ENCODE peak calls at places on chromosome 5, in ten cellular contexts. One of them, this sample, is unnamed.

GRCh38 chr5:109410389-109411174 is 808 bp upstream of the PJA2 start:
- DNase-seq in CD8-positive, alpha-beta memory T cell: peak; percentile 42
- DNase-seq in astrocyte: peak; percentile 62
- DNase-seq in HCT116: peak; percentile 43
- DNase-seq in hepatocyte: peak; percentile 89
- DNase-seq in IMR-90: peak; percentile 75
- DNase-seq in uterus: peak; percentile 70
- DNase-seq in PC-3: peak; percentile 67
- DNase-seq in mammary epithelial cell: peak; percentile 75
- DNase-seq in tibial nerve: peak; percentile 58
- DNase-seq in this sample: peak; percentile 73

GRCh38 chr5:179233909-179234562 is 111.2 kb downstream of the ADAMTS2 start:
- DNase-seq in mammary epithelial cell: no peak
- DNase-seq in CD8-positive, alpha-beta memory T cell: no peak
- DNase-seq in tibial nerve: no peak
- DNase-seq in PC-3: no peak
- DNase-seq in HCT116: no peak
- DNase-seq in hepatocyte: no peak
- DNase-seq in uterus: peak; percentile 12
- DNase-seq in astrocyte: no peak
- DNase-seq in IMR-90: no peak
- DNase-seq in this sample: no peak

GRCh38 chr5:122310886-122311285 is 1.2 kb upstream of the SNCAIP start:
- DNase-seq in PC-3: no peak
- DNase-seq in tibial nerve: no peak
- DNase-seq in HCT116: no peak
- DNase-seq in astrocyte: no peak
- DNase-seq in CD8-positive, alpha-beta memory T cell: no peak
- DNase-seq in hepatocyte: no peak
- DNase-seq in IMR-90: no peak
- DNase-seq in uterus: peak; percentile 27
- DNase-seq in mammary epithelial cell: no peak
- DNase-seq in this sample: no peak

GRCh38 chr5:170353011-170353890 is 35.9 kb downstream of the KCNMB1 start:
- DNase-seq in mammary epithelial cell: no peak
- DNase-seq in CD8-positive, alpha-beta memory T cell: no peak
- DNase-seq in IMR-90: no peak
- DNase-seq in HCT116: no peak
- DNase-seq in astrocyte: no peak
- DNase-seq in PC-3: no peak
- DNase-seq in tibial nerve: no peak
- DNase-seq in uterus: peak; percentile 41
- DNase-seq in hepatocyte: no peak
- DNase-seq in this sample: no peak

GRCh38 chr5:131081371-131081770 is 83.7 kb downstream of the HINT1 start:
- DNase-seq in CD8-positive, alpha-beta memory T cell: no peak
- DNase-seq in hepatocyte: no peak
- DNase-seq in mammary epithelial cell: no peak
- DNase-seq in PC-3: no peak
- DNase-seq in tibial nerve: no peak
- DNase-seq in uterus: no peak
- DNase-seq in IMR-90: peak; percentile 0
- DNase-seq in astrocyte: no peak
- DNase-seq in HCT116: no peak
- DNase-seq in this sample: no peak

GRCh38 chr5:132364319-132364718 is 5.2 kb upstream of the SLC22A5 start:
- DNase-seq in HCT116: no peak
- DNase-seq in PC-3: peak; percentile 80
- DNase-seq in astrocyte: peak; percentile 76
- DNase-seq in uterus: no peak
- DNase-seq in hepatocyte: peak; percentile 35
- DNase-seq in tibial nerve: no peak
- DNase-seq in CD8-positive, alpha-beta memory T cell: no peak
- DNase-seq in IMR-90: peak; percentile 72
- DNase-seq in mammary epithelial cell: peak; percentile 88
- DNase-seq in this sample: no peak

GRCh38 chr5:174925586-174925985 is 201.2 kb downstream of the MSX2 start:
- DNase-seq in astrocyte: no peak
- DNase-seq in PC-3: no peak
- DNase-seq in IMR-90: no peak
- DNase-seq in hepatocyte: no peak
- DNase-seq in CD8-positive, alpha-beta memory T cell: no peak
- DNase-seq in mammary epithelial cell: no peak
- DNase-seq in tibial nerve: no peak
- DNase-seq in uterus: no peak
- DNase-seq in HCT116: no peak
- DNase-seq in this sample: no peak

GRCh38 chr5:75057551-75057950 is 5.2 kb upstream of the GCNT4 start:
- DNase-seq in uterus: no peak
- DNase-seq in IMR-90: no peak
- DNase-seq in astrocyte: no peak
- DNase-seq in mammary epithelial cell: peak; percentile 24
- DNase-seq in hepatocyte: no peak
- DNase-seq in PC-3: no peak
- DNase-seq in CD8-positive, alpha-beta memory T cell: no peak
- DNase-seq in HCT116: no peak
- DNase-seq in tibial nerve: no peak
- DNase-seq in this sample: no peak

GRCh38 chr5:95070453-95070852 is 214.4 kb downstream of the MCTP1 start:
- DNase-seq in hepatocyte: no peak
- DNase-seq in astrocyte: no peak
- DNase-seq in uterus: no peak
- DNase-seq in IMR-90: no peak
- DNase-seq in HCT116: no peak
- DNase-seq in CD8-positive, alpha-beta memory T cell: no peak
- DNase-seq in tibial nerve: no peak
- DNase-seq in mammary epithelial cell: no peak
- DNase-seq in PC-3: no peak
- DNase-seq in this sample: no peak

GRCh38 chr5:14816374-14816998 is 55.1 kb downstream of the ANKH start:
- DNase-seq in PC-3: peak; percentile 63
- DNase-seq in CD8-positive, alpha-beta memory T cell: no peak
- DNase-seq in astrocyte: no peak
- DNase-seq in uterus: no peak
- DNase-seq in hepatocyte: no peak
- DNase-seq in tibial nerve: no peak
- DNase-seq in HCT116: no peak
- DNase-seq in mammary epithelial cell: peak; percentile 61
- DNase-seq in IMR-90: no peak
- DNase-seq in this sample: no peak

GRCh38 chr5:54900906-54901725 is 84.3 kb downstream of the ESM1 start:
- DNase-seq in hepatocyte: peak; percentile 69
- DNase-seq in astrocyte: peak; percentile 68
- DNase-seq in PC-3: peak; percentile 23
- DNase-seq in tibial nerve: no peak
- DNase-seq in uterus: peak; percentile 74
- DNase-seq in HCT116: no peak
- DNase-seq in CD8-positive, alpha-beta memory T cell: no peak
- DNase-seq in IMR-90: peak; percentile 93
- DNase-seq in mammary epithelial cell: peak; percentile 17
- DNase-seq in this sample: no peak

GRCh38 chr5:55021465-55021864 is 2.6 kb upstream of the GZMK start:
- DNase-seq in PC-3: no peak
- DNase-seq in HCT116: no peak
- DNase-seq in hepatocyte: no peak
- DNase-seq in CD8-positive, alpha-beta memory T cell: no peak
- DNase-seq in astrocyte: no peak
- DNase-seq in IMR-90: no peak
- DNase-seq in uterus: no peak
- DNase-seq in tibial nerve: no peak
- DNase-seq in mammary epithelial cell: no peak
- DNase-seq in this sample: no peak

GRCh38 chr5:72509401-72509800 is 2.2 kb upstream of the ZNF366 start:
- DNase-seq in hepatocyte: no peak
- DNase-seq in IMR-90: no peak
- DNase-seq in tibial nerve: peak; percentile 17
- DNase-seq in astrocyte: no peak
- DNase-seq in HCT116: no peak
- DNase-seq in uterus: peak; percentile 27
- DNase-seq in mammary epithelial cell: no peak
- DNase-seq in CD8-positive, alpha-beta memory T cell: no peak
- DNase-seq in PC-3: no peak
- DNase-seq in this sample: no peak
- H3K4me1 ChIP-seq in hepatocyte: no peaks in the 10 kb centered on the region
- H3K4me1 ChIP-seq in IMR-90: peaks cover 14% of the 10 kb centered on the region
- H3K4me1 ChIP-seq in tibial nerve: peaks cover 33% of the 10 kb centered on the region
- H3K4me1 ChIP-seq in astrocyte: peaks cover 30% of the 10 kb centered on the region
- H3K4me1 ChIP-seq in HCT116: no peaks in the 10 kb centered on the region
- H3K4me1 ChIP-seq in uterus: peaks cover 6% of the 10 kb centered on the region
- H3K4me1 ChIP-seq in mammary epithelial cell: peaks cover 20% of the 10 kb centered on the region
- H3K4me1 ChIP-seq in CD8-positive, alpha-beta memory T cell: no peaks in the 10 kb centered on the region
- H3K4me1 ChIP-seq in PC-3: peaks cover 47% of the 10 kb centered on the region
- H3K4me1 ChIP-seq in this sample: no peaks in the 10 kb centered on the region

DNA sequence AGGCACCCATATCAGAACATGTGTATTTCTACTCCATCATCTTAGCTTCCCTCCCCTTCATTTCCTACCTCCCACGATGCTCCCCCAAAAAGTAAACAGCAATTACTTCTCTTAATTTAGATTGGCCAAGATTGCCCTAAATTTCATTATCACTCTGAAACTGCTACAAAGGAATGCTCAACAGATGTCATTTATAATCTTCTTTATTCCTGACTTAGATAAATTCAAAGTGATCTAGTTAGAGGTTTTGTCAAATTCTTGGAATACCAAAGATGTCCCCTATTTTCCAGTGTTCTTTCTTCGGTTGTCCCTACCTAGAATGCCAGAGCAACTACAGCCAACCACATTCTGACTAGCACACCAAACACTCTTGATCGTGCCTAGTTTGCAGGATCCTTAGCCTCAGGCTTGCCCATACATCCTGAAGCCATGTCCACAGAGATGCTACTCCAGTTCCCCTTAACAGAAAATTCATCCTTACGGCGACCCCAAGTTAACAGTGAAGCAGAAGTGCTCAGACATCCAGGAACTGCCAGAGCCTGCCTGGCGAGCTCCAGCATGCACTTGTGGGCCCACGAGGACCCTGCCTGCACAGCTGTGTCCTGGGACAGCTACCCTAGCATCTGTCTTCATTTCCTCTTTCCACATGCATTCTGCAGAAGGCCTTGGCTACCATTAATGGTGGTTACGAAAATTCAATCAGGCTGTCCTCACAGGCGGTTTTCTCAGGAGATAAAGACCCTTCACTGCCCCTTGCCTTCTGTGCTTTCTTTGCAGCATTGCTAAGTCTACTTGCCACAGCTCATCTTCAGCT is 31.5 kb downstream of the DAP start:
- DNase-seq in PC-3: no peak
- DNase-seq in IMR-90: no peak
- DNase-seq in astrocyte: no peak
- DNase-seq in tibial nerve: no peak
- DNase-seq in HCT116: no peak
- DNase-seq in hepatocyte: no peak
- DNase-seq in mammary epithelial cell: no peak
- DNase-seq in CD8-positive, alpha-beta memory T cell: no peak
- DNase-seq in uterus: no peak
- DNase-seq in this sample: no peak
- H3K4me1 ChIP-seq in PC-3: peaks cover 61% of the 10 kb centered on the region
- H3K4me1 ChIP-seq in IMR-90: peaks cover 30% of the 10 kb centered on the region
- H3K4me1 ChIP-seq in astrocyte: peaks cover 29% of the 10 kb centered on the region
- H3K4me1 ChIP-seq in tibial nerve: peaks cover 30% of the 10 kb centered on the region
- H3K4me1 ChIP-seq in HCT116: peaks cover 28% of the 10 kb centered on the region
- H3K4me1 ChIP-seq in hepatocyte: peaks cover 12% of the 10 kb centered on the region
- H3K4me1 ChIP-seq in mammary epithelial cell: peaks cover 15% of the 10 kb centered on the region
- H3K4me1 ChIP-seq in CD8-positive, alpha-beta memory T cell: no peaks in the 10 kb centered on the region
- H3K4me1 ChIP-seq in uterus: no peaks in the 10 kb centered on the region
- H3K4me1 ChIP-seq in this sample: no peaks in the 10 kb centered on the region

GRCh38 chr5:142404046-142404477 is 79.2 kb upstream of the SPRY4 start:
- DNase-seq in uterus: no peak
- DNase-seq in PC-3: no peak
- DNase-seq in HCT116: no peak
- DNase-seq in mammary epithelial cell: no peak
- DNase-seq in tibial nerve: no peak
- DNase-seq in CD8-positive, alpha-beta memory T cell: no peak
- DNase-seq in astrocyte: no peak
- DNase-seq in hepatocyte: peak; percentile 37
- DNase-seq in IMR-90: peak; percentile 65
- DNase-seq in this sample: no peak
- H3K4me1 ChIP-seq in uterus: no peaks in the 10 kb centered on the region
- H3K4me1 ChIP-seq in PC-3: peaks cover 6% of the 10 kb centered on the region
- H3K4me1 ChIP-seq in HCT116: peaks cover 21% of the 10 kb centered on the region
- H3K4me1 ChIP-seq in mammary epithelial cell: peaks cover 8% of the 10 kb centered on the region
- H3K4me1 ChIP-seq in tibial nerve: no peaks in the 10 kb centered on the region
- H3K4me1 ChIP-seq in CD8-positive, alpha-beta memory T cell: no peaks in the 10 kb centered on the region
- H3K4me1 ChIP-seq in astrocyte: peaks cover 3% of the 10 kb centered on the region
- H3K4me1 ChIP-seq in hepatocyte: peaks cover 20% of the 10 kb centered on the region
- H3K4me1 ChIP-seq in IMR-90: peaks cover 2% of the 10 kb centered on the region
- H3K4me1 ChIP-seq in this sample: no peaks in the 10 kb centered on the region

GRCh38 chr5:147483197-147483790 is 26.6 kb downstream of the DPYSL3 start:
- DNase-seq in mammary epithelial cell: no peak
- DNase-seq in CD8-positive, alpha-beta memory T cell: no peak
- DNase-seq in uterus: no peak
- DNase-seq in tibial nerve: no peak
- DNase-seq in HCT116: no peak
- DNase-seq in PC-3: peak; percentile 7
- DNase-seq in IMR-90: peak; percentile 48
- DNase-seq in hepatocyte: no peak
- DNase-seq in astrocyte: peak; percentile 62
- DNase-seq in this sample: no peak

GRCh38 chr5:147479949-147480348 is 29.9 kb downstream of the DPYSL3 start:
- DNase-seq in IMR-90: peak; percentile 52
- DNase-seq in mammary epithelial cell: no peak
- DNase-seq in HCT116: no peak
- DNase-seq in tibial nerve: no peak
- DNase-seq in uterus: no peak
- DNase-seq in PC-3: peak; percentile 65
- DNase-seq in hepatocyte: no peak
- DNase-seq in astrocyte: peak; percentile 82
- DNase-seq in CD8-positive, alpha-beta memory T cell: no peak
- DNase-seq in this sample: no peak

GRCh38 chr5:147481857-147482256 is 28.0 kb downstream of the DPYSL3 start:
- DNase-seq in tibial nerve: no peak
- DNase-seq in HCT116: no peak
- DNase-seq in hepatocyte: no peak
- DNase-seq in mammary epithelial cell: peak; percentile 18
- DNase-seq in CD8-positive, alpha-beta memory T cell: no peak
- DNase-seq in astrocyte: peak; percentile 85
- DNase-seq in IMR-90: peak; percentile 78
- DNase-seq in uterus: no peak
- DNase-seq in PC-3: no peak
- DNase-seq in this sample: no peak

GRCh38 chr5:147482426-147483196 is 27.3 kb downstream of the DPYSL3 start:
- DNase-seq in PC-3: no peak
- DNase-seq in hepatocyte: no peak
- DNase-seq in HCT116: no peak
- DNase-seq in IMR-90: no peak
- DNase-seq in CD8-positive, alpha-beta memory T cell: no peak
- DNase-seq in tibial nerve: no peak
- DNase-seq in astrocyte: no peak
- DNase-seq in mammary epithelial cell: no peak
- DNase-seq in uterus: no peak
- DNase-seq in this sample: no peak

DNA sequence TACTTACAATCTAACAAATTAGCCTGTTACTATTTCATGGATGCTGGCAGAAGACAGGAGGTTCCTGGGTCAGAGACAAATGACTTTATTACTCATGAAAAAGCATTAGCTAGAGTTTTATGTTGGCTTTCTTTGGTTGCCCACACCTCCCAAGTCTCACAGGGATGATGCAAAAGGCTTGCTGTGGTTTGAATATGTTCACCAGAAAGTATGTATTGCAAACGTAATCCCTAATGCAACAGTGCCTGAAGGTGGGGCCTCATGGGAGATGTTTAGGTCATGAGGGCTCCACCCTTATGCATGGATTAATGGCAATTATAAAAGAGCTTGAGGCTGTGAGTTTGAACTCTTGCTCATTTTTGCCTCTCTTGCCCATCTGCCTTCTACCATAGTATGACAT is 28.5 kb downstream of the DPYSL3 start:
- DNase-seq in CD8-positive, alpha-beta memory T cell: no peak
- DNase-seq in hepatocyte: no peak
- DNase-seq in uterus: no peak
- DNase-seq in tibial nerve: no peak
- DNase-seq in PC-3: no peak
- DNase-seq in mammary epithelial cell: peak; percentile 44
- DNase-seq in HCT116: no peak
- DNase-seq in IMR-90: peak; percentile 88
- DNase-seq in astrocyte: peak; percentile 98
- DNase-seq in this sample: no peak
- H3K4me1 ChIP-seq in CD8-positive, alpha-beta memory T cell: no peaks in the 10 kb centered on the region
- H3K4me1 ChIP-seq in hepatocyte: no peaks in the 10 kb centered on the region
- H3K4me1 ChIP-seq in uterus: peaks cover 17% of the 10 kb centered on the region
- H3K4me1 ChIP-seq in tibial nerve: peaks cover 44% of the 10 kb centered on the region
- H3K4me1 ChIP-seq in PC-3: peaks cover 16% of the 10 kb centered on the region
- H3K4me1 ChIP-seq in mammary epithelial cell: no peaks in the 10 kb centered on the region
- H3K4me1 ChIP-seq in HCT116: no peaks in the 10 kb centered on the region
- H3K4me1 ChIP-seq in IMR-90: peaks cover 16% of the 10 kb centered on the region
- H3K4me1 ChIP-seq in astrocyte: peaks cover 62% of the 10 kb centered on the region
- H3K4me1 ChIP-seq in this sample: no peaks in the 10 kb centered on the region

This sample was measured in Peyer's patch.